ENCODE peak calls at places on chromosomes 4 and X, in four cellular contexts. One of them, this sample, is unnamed. For H3K36me3 and H3K9me3, the result is how much of the 10 kb centered on the place peaks cover.

GRCh38 chr4:2402053-2402452 is 16.4 kb downstream of the ZFYVE28 start:
- DNase-seq in pancreas: peak
- DNase-seq in heart left ventricle: peak
- DNase-seq in OCI-LY7: no peak
- DNase-seq in this sample: peak

GRCh38 chr4:186285147-186285546 is 19.2 kb downstream of the F11 start:
- DNase-seq in OCI-LY7: no peak
- DNase-seq in heart left ventricle: no peak
- DNase-seq in pancreas: no peak
- DNase-seq in this sample: no peak

GRCh38 chr4:34181311-34181808 is 2063.0 kb downstream of the ARAP2 start:
- DNase-seq in OCI-LY7: no peak
- DNase-seq in pancreas: no peak
- DNase-seq in heart left ventricle: no peak
- DNase-seq in this sample: no peak

GRCh38 chrX:109911046-109911445 is 91.9 kb upstream of the TMEM164 start:
- DNase-seq in pancreas: no peak
- DNase-seq in OCI-LY7: no peak
- DNase-seq in heart left ventricle: no peak
- DNase-seq in this sample: no peak

GRCh38 chr4:100290585-100290984 is 100.3 kb upstream of the DDIT4L start:
- DNase-seq in heart left ventricle: no peak
- DNase-seq in OCI-LY7: no peak
- DNase-seq in pancreas: no peak
- DNase-seq in this sample: no peak

GRCh38 chr4:18850763-18851331 is 829.3 kb upstream of the LCORL start:
- DNase-seq in heart left ventricle: no peak
- DNase-seq in pancreas: no peak
- DNase-seq in OCI-LY7: no peak
- DNase-seq in this sample: no peak

GRCh38 chr4:612052-612748 is 13.2 kb upstream of the PDE6B start:
- DNase-seq in pancreas: no peak
- DNase-seq in OCI-LY7: no peak
- DNase-seq in heart left ventricle: no peak
- DNase-seq in this sample: no peak

GRCh38 chr4:56129431-56129861 is 180.7 kb downstream of the CEP135 start:
- DNase-seq in pancreas: no peak
- DNase-seq in OCI-LY7: peak
- DNase-seq in heart left ventricle: no peak
- DNase-seq in this sample: no peak

GRCh38 chrX:153032397-153033118 is 23.7 kb upstream of the PNMA3 start:
- DNase-seq in OCI-LY7: peak
- DNase-seq in heart left ventricle: peak
- DNase-seq in pancreas: peak
- DNase-seq in this sample: peak

GRCh38 chr4:153776601-153777000 is 12.3 kb downstream of the SFRP2 start:
- DNase-seq in pancreas: no peak
- DNase-seq in OCI-LY7: no peak
- DNase-seq in heart left ventricle: no peak
- DNase-seq in this sample: no peak

GRCh38 chr4:166996216-166996615 is 238.1 kb downstream of the SPOCK3 start:
- DNase-seq in heart left ventricle: no peak
- DNase-seq in pancreas: no peak
- DNase-seq in OCI-LY7: no peak
- DNase-seq in this sample: no peak

GRCh38 chrX:3962511-3963350 is 249.3 kb upstream of the PRKX start:
- DNase-seq in OCI-LY7: peak
- DNase-seq in pancreas: peak
- DNase-seq in heart left ventricle: no peak
- DNase-seq in this sample: no peak

GRCh38 chr4:6773106-6773505 is 9.4 kb upstream of the KIAA0232 start:
- DNase-seq in pancreas: no peak
- DNase-seq in OCI-LY7: no peak
- DNase-seq in heart left ventricle: no peak
- DNase-seq in this sample: no peak

GRCh38 chr4:100361336-100361735 is 156.5 kb downstream of the EMCN start:
- DNase-seq in pancreas: no peak
- DNase-seq in OCI-LY7: no peak
- DNase-seq in heart left ventricle: no peak
- DNase-seq in this sample: no peak

GRCh38 chr4:132642196-132642817 is 506.8 kb upstream of the PCDH10 start:
- DNase-seq in OCI-LY7: peak
- DNase-seq in pancreas: no peak
- DNase-seq in heart left ventricle: no peak
- DNase-seq in this sample: no peak

GRCh38 chr4:114597410-114598115 is 1.0 kb upstream of the UGT8 start:
- DNase-seq in pancreas: peak
- DNase-seq in heart left ventricle: no peak
- DNase-seq in OCI-LY7: no peak
- DNase-seq in this sample: no peak

GRCh38 chrX:70030242-70030823 is 19.4 kb downstream of the AWAT2 start:
- DNase-seq in OCI-LY7: peak
- DNase-seq in heart left ventricle: peak
- DNase-seq in pancreas: peak
- DNase-seq in this sample: peak

DNA sequence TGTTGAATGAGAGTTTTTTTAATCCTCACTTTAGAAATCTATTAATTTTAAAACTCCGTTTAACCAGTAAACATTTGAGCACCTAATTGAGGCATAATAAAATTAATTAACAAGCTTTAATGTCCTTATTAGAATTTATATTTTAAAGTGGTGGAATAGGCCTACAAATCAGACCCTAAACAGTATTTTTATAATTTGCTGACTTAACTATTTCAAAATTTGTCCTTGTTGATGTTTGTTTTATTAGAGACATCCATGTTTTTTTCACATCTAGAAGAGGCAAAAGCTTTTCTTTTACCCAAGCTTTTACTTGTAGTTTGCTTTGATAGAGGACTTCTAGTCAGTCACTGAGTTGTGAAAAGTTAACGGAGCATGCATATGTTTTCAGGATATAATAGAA is 3.8 kb downstream of the SAP30 start:
- DNase-seq in pancreas: no peak
- DNase-seq in heart left ventricle: no peak
- DNase-seq in OCI-LY7: no peak
- DNase-seq in this sample: no peak
- H3K27ac ChIP-seq in pancreas: no peak
- H3K27ac ChIP-seq in heart left ventricle: no peak
- H3K27ac ChIP-seq in OCI-LY7: no peak
- H3K27ac ChIP-seq in this sample: no peak

DNA sequence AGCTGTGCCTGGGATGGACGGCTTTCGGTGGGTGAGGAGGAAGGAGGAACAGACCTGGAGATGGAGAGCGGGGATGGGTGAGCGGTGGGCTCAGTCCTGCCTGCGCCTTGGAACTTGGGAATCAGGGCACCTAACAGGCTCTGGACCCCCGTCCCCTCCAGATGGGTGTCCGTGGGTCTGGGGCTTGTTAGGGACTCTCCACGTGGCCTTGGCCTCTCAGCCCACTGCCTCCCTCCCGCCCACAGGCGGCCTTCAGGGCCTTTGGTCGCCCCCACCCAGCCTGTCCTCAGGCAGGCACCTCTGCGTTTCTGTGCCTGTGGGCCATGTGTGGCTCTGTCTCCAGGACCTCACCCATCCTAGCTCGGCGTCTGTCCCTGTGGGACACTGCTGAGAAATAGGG is 29.0 kb downstream of the TRMT44 start:
- DNase-seq in pancreas: no peak
- DNase-seq in OCI-LY7: no peak
- DNase-seq in heart left ventricle: no peak
- DNase-seq in this sample: no peak
- H3K36me3 ChIP-seq in pancreas: under half
- H3K36me3 ChIP-seq in OCI-LY7: under half
- H3K36me3 ChIP-seq in heart left ventricle: under half
- H3K36me3 ChIP-seq in this sample: under half

DNA sequence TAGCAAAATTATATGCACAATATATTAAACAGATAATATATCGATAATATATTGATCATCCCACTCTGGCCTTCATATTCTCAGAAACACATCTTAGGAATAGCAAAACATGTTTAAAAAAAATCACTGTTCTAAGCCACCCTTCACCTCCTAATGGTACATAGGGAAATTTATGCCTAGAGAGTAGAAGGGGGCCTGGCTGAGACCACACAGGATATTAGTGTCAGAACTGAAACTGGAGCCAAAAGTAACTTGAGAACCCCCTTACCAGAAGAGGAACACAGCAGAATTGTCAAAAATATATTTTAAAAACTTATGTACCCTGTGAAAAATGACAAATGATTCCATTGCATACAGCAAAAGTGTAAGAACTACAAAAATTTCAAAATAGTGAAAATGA is 173.1 kb downstream of the VSIG4 start:
- DNase-seq in OCI-LY7: no peak
- DNase-seq in pancreas: no peak
- DNase-seq in heart left ventricle: no peak
- DNase-seq in this sample: no peak
- H3K9me3 ChIP-seq in OCI-LY7: under half
- H3K9me3 ChIP-seq in pancreas: under half
- H3K9me3 ChIP-seq in heart left ventricle: under half
- H3K9me3 ChIP-seq in this sample: under half

DNA sequence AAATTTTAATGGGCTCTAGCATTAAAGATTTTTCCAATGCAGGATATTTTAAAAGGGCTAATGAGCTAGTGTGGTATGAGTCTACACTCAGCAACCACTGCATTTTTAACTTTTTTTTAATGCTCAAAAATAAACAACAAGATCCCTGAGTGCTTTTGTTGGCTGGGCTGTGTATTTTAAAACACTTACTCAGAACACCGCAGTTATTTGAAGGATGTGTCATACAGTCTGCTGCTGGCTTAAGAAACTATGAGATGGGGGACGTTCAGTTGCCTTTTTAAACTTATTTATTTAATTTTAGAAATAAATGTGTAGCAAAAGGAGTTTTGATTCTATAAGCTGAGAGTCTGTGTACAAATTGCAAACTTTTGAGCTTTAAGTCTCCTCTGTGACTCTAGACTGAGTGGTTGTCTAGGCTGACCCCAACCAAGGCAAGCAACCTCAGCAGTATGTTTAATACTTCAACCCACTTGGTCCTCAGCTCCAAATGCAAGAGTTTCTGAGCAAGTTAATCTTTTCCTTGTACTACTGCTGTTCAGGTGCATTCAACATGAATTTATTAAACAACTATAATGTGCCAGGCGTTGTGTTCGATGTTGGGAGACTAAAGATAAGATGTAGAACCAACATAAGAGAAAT is 278.6 kb upstream of the DIPK2B start:
- DNase-seq in heart left ventricle: no peak
- DNase-seq in OCI-LY7: no peak
- DNase-seq in pancreas: no peak
- DNase-seq in this sample: no peak
- H3K27ac ChIP-seq in heart left ventricle: no peak
- H3K27ac ChIP-seq in OCI-LY7: no peak
- H3K27ac ChIP-seq in pancreas: no peak
- H3K27ac ChIP-seq in this sample: no peak

This sample was measured in heart right ventricle.